ENCODE peak calls at places on chromosomes 16 and 17, in six cellular contexts. S is RWPE1, T is foreskin keratinocyte, P is BJ, U is BE2C, E is heart left ventricle. D is an unnamed sample.

GRCh38 chr17:10156579-10157488 is 41.6 kb downstream of the GAS7 start:
- DNase-seq in T (no peak), U (no peak), S (no peak), P (no peak), E (peak), D (peak)

GRCh38 chr16:49703494-49703893 is 152.4 kb downstream of the ZNF423 start:
- DNase-seq in S (no peak), P (no peak), U (no peak), E (no peak), T (no peak), D (no peak)

GRCh38 chr17:31216053-31216751 is 80.8 kb downstream of the OMG start:
- DNase-seq in S (peak), T (no peak), U (no peak), P (peak), E (no peak), D (no peak)

GRCh38 chr17:11598274-11599221 is at the start of gene DNAH9:
- DNase-seq in E (peak), S (peak), P (no peak), U (peak), T (peak), D (no peak)

GRCh38 chr17:17403899-17404576 is 72.8 kb upstream of the MED9 start:
- DNase-seq in T (no peak), P (no peak), U (peak), S (no peak), E (no peak), D (peak)

GRCh38 chr17:48555183-48555615 is 10.3 kb upstream of the HOXB2 start:
- DNase-seq in U (no peak), P (no peak), T (no peak), S (peak), E (no peak), D (no peak)

GRCh38 chr17:2082003-2082862 is 27.3 kb downstream of the HIC1 start:
- DNase-seq in P (peak), S (no peak), T (no peak), U (peak), E (no peak), D (no peak)

GRCh38 chr16:74999208-74999682 is 421 bp downstream of the ZNRF1 start:
- DNase-seq in U (peak), T (no peak), E (peak), S (peak), P (no peak), D (peak)

GRCh38 chr17:16513858-16514257 is 21.9 kb upstream of the LRRC75A start:
- DNase-seq in E (no peak), U (no peak), S (no peak), P (no peak), T (no peak), D (no peak)

GRCh38 chr17:6713130-6713917 is at the start of gene SLC13A5:
- DNase-seq in S (no peak), U (peak), P (no peak), E (peak), T (no peak), D (peak)

GRCh38 chr16:19073344-19073743 is 5.9 kb downstream of the COQ7 start:
- DNase-seq in P (no peak), U (no peak), E (no peak), S (no peak), T (no peak), D (no peak)

GRCh38 chr17:21679256-21680146 is 12.8 kb upstream of the KCNJ18 start:
- DNase-seq in T (no peak), P (no peak), E (no peak), U (no peak), S (no peak), D (no peak)

GRCh38 chr16:86740817-86741799 is 162.8 kb downstream of the FOXL1 start:
- DNase-seq in P (peak), U (no peak), E (peak), S (peak), T (no peak), D (no peak)

GRCh38 chr17:64994281-64994680 is 62.3 kb downstream of the GNA13 start:
- DNase-seq in T (no peak), U (no peak), S (no peak), E (no peak), P (no peak), D (no peak)

GRCh38 chr16:56048425-56049100 is 142.7 kb upstream of the GNAO1 start:
- DNase-seq in T (no peak), U (no peak), P (no peak), S (no peak), E (no peak), D (no peak)

GRCh38 chr16:86611517-86611840 is 33.1 kb downstream of the FOXL1 start:
- DNase-seq in U (no peak), E (peak), S (no peak), P (no peak), T (no peak), D (no peak)

GRCh38 chr17:63984651-63985386 is 12.1 kb upstream of the SCN4A start:
- DNase-seq in E (peak), T (peak), P (peak), S (peak), U (no peak), D (no peak)

GRCh38 chr16:2787406-2787805 is at the start of gene PRSS33:
- DNase-seq in U (no peak), S (no peak), P (no peak), E (no peak), T (no peak), D (no peak)

GRCh38 chr17:2954898-2955445 is 108.4 kb downstream of the OR1D5 start:
- DNase-seq in S (peak), T (peak), P (peak), E (no peak), U (no peak), D (no peak)

GRCh38 chr17:37182786-37183185 is 193.0 kb upstream of the C17orf78 start:
- DNase-seq in E (no peak), S (peak), P (no peak), U (no peak), T (no peak), D (no peak)

GRCh38 chr17:43877031-43877430 is 30.1 kb downstream of the CD300LG start:
- DNase-seq in E (no peak), P (no peak), S (no peak), U (no peak), T (no peak), D (no peak)

GRCh38 chr17:57833597-57833939 is 16.3 kb downstream of the MRPS23 start:
- DNase-seq in E (no peak), U (no peak), S (no peak), T (no peak), P (no peak), D (no peak)

GRCh38 chr17:57835333-57835900 is 14.4 kb downstream of the MRPS23 start:
- DNase-seq in S (no peak), P (no peak), T (no peak), U (no peak), E (no peak), D (no peak)

GRCh38 chr17:57832299-57832698 is 17.5 kb downstream of the MRPS23 start:
- DNase-seq in S (no peak), E (no peak), T (no peak), U (no peak), P (no peak), D (no peak)

GRCh38 chr17:57832711-57833596 is 16.9 kb downstream of the MRPS23 start:
- DNase-seq in E (peak), T (peak), U (peak), S (peak), P (no peak), D (peak)

DNA sequence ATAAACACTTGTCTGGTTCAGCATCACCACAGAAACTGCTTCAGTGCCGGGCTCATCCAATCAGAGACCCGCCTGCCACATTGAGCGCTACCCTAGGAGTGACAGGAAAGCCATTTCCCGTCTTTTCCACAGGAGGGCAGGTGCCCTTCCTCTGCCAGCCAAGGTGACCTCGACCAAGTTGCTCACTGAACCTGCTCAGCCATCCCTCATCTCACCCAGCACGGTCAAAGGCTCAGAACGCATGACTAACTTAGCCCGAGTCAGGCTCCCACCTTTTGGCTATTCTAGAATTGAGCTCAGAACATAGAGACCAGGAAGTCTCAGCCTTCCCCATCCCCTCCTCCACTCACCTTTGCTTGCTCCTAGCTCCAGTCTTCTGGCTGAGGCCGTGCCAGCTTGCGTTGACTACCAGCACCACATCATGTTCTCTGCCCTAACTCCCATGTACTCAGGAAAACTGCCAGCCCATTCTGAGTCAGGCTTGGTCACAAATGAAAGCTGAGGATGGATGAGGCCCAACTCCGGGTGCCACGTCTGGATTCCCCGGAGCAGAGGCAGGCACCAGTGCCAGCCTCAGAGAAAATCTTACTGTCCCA is 15.6 kb downstream of the MRPS23 start:
- DNase-seq in S (peak), U (peak), T (no peak), P (no peak), E (peak), D (no peak)
- TF ChIP-seq CTCF in S (no peak), U (peak), T (peak), P (no peak), E (no peak), D (no peak)

GRCh38 chr16:27230562-27230991 is 27.3 kb downstream of the KDM8 start:
- DNase-seq in P (no peak), S (no peak), U (no peak), E (no peak), T (no peak), D (peak)
- TF ChIP-seq CTCF in P (no peak), S (no peak), U (no peak), E (no peak), T (peak), D (no peak)

DNA sequence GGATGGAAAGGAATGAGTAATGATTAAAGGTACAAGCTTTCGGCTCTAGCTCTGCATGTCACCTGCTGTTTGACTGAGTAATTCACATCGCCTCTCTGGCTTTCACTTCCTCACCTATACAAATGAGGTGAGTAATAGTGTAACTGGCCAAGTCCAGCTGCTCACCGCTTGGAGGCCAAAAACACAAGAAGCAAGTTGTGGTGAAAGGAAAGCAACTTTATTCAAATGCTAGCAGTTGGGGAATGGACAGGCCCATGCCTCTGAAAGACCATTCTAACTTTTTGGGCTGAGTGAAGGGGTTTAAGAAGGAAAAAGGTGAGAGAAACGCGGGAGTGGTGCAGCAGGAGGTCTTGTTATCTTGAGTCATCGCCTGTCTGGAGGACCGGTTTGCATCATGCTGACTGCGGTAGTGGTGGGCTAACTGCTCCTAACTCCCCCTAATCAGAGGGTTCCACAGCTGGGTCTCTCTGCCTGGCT is 45.7 kb upstream of the CSNK2A2 start:
- DNase-seq in T (peak), P (no peak), U (no peak), E (no peak), S (peak), D (no peak)
- TF ChIP-seq CTCF in T (peak), P (no peak), U (no peak), E (no peak), S (no peak), D (no peak)

GRCh38 chr17:42221886-42222745 is 27.8 kb upstream of the GHDC start:
- DNase-seq in P (no peak), E (no peak), S (no peak), T (peak), U (peak), D (no peak)
- TF ChIP-seq CTCF in P (peak), E (peak), S (peak), T (peak), U (peak), D (no peak)

GRCh38 chr17:68437979-68438877 is 19.1 kb downstream of the WIPI1 start:
- DNase-seq in T (no peak), S (no peak), E (peak), P (no peak), U (no peak), D (no peak)

GRCh38 chr17:68440526-68440925 is 16.8 kb downstream of the WIPI1 start:
- DNase-seq in S (no peak), T (no peak), P (no peak), E (no peak), U (no peak), D (no peak)

GRCh38 chr17:68439656-68440290 is 17.5 kb downstream of the WIPI1 start:
- DNase-seq in U (no peak), E (no peak), S (no peak), T (no peak), P (no peak), D (no peak)

GRCh38 chr17:68443974-68444464 is 13.3 kb downstream of the WIPI1 start:
- DNase-seq in P (no peak), E (no peak), T (no peak), S (no peak), U (no peak), D (no peak)

DNA sequence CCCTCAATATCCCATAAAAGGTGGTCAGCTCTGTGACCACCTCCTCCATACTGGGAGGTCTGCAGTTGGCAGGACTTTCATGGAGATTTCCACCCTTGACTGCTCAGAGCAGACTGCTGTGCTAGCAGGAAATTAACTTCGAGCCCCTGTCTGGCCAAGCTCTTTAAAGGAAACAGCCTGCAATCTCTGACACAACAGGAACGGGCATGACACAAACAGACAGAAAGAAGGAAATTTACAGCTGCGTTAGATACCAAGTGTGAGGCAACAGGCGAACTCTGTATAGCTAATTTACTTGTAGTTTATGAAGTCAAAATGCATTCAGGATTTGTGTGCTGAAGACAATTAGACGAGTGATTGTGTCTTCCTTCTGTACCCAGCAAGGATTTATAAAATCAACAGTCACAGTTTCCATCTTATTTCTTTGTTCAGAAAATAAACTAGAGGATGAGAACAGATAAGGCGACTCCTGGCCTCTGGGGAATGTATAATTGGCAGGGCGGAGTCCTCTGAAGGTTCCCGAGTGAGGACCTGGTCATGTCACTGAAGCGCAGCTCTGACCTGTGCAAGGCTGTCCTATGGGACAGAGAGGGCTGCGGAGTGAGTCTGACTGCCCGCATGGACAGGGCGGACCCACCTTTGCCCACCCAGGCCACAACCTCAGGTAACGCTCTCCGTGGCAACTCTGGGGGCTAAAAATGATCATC is 16.1 kb downstream of the WIPI1 start:
- DNase-seq in E (no peak), U (peak), T (no peak), S (no peak), P (no peak), D (no peak)
- TF ChIP-seq CTCF in E (no peak), U (no peak), T (no peak), S (no peak), P (no peak), D (no peak)

DNA sequence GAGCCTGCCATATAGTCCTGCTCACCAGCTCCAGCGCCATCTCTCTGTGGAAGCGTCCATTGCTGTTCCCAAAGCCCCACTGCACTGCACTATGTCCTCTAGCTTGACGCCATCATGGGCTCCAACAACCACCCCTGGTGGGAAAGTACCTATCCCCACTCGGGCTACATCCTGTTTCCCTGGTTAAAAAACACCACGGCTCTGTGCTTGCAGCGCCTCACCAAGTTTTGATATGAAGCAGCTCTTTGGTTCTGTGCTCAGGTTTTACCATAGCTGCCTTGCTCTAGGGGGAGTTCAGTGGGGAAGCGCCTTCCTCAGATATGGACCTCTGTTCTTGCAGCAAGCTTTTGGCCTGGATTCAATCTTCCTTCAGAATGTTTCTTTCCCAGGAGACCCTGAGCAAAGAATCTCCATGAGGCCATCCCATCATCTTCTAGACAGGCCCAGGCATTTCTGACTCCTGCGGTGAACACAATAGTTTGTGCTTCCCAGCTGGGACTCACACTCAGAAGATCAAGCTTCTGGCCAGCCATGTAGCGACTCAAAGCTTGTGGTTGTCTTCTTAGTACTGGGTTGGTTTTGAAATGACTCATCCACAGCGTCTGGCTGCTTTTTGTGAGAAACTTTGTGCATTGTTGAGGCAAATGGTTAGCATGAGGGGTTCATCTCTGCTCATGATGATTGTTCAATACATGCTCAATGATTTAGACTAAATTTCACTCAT is 39.5 kb downstream of the DYNLRB2 start:
- DNase-seq in S (no peak), E (no peak), P (no peak), U (no peak), T (peak), D (no peak)
- TF ChIP-seq CTCF in S (no peak), E (no peak), P (no peak), U (no peak), T (no peak), D (no peak)

DNA sequence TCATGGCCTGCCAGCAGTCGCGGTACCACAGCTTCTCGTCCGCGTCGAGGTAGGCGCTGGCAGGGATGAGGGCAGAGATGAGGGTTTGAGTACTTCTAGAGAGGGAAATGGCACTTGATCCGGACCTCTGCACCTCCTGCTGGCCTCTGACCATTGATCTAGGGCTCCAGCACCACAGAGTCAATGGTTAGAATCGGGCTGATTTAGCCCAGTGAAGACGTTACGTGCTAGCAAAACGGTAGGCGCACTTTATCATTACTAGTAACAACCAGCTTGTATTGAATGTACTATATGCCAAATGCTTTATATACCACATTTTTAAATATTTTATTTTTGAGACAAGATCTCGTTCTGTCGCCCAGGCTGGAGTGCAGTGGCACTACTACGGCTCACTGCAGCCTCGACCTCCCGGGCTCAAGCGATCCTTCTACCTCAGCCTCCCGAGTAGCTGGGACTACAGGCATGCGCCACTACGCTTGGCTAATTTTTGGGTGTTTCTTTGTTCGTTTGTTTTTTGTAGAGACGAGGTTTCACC is 526 bp downstream of the TSNAXIP1 start:
- DNase-seq in P (no peak), S (no peak), T (no peak), E (no peak), U (no peak), D (no peak)
- TF ChIP-seq CTCF in P (peak), S (no peak), T (peak), E (no peak), U (peak), D (no peak)

DNA sequence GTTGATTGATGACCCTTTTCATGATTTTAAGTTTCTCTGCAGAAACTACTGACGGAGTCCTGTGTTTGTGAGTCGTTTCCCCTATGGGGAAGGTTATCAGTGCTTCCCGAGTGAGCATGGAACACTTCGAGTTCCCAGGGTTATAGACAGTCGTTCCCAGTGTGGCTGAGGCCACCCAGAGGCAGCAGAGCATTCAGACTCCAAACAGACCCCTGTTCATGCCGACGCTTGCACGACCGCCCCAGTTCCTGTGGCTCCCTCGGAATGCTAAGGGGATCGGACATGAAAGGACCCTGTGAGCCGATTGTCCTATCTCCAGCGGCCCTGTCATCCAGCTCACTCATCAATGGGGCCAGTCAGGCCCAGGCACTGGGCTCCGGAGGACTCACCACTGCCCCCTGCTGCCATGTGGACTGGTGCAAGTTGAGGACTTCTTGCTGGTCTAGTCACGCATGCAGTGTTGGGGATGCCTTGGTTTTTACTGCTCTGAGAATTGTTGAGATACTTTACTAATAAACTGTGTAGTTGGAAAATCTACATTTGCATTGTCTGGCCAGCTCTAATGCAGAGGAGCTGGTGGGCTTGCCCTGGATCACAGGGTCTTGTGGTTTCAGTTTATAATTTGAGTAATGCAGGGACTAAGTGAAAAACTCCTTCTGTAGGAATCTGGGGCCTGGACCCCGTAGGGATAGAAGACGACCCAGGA is 3.1 kb upstream of the RPL13 start:
- DNase-seq in P (no peak), U (peak), S (no peak), E (peak), T (no peak), D (peak)
- TF ChIP-seq CTCF in P (peak), U (peak), S (peak), E (peak), T (peak), D (no peak)

GRCh38 chr17:61583660-61584264 is 7.3 kb downstream of the NACA2 start:
- DNase-seq in U (no peak), E (no peak), P (no peak), S (no peak), T (no peak), D (no peak)
- TF ChIP-seq CTCF in U (no peak), E (no peak), P (no peak), S (no peak), T (no peak), D (no peak)

D was measured in activated B cell treated with CpG ODN at 0.5 μM for 24 hours.